ENCODE peak calls at places on chromosomes 2 and 18, in nine cellular contexts. T, N, D, E, K, M, C, X and A are unnamed samples.

GRCh38 chr2:171966268-171966667 is 33.5 kb upstream of the METAP1D start:
- DNase-seq in T (no peak), N (no peak), D (no peak), E (no peak), K (no peak), M (no peak), C (no peak), X (no peak), A (no peak)

GRCh38 chr2:192146069-192147006 is 48.4 kb downstream of the TMEFF2 start:
- DNase-seq in T (no peak), N (no peak), D (no peak), E (no peak), K (peak), M (no peak), C (peak), X (no peak), A (peak)

GRCh38 chr2:20745924-20746555 is 76.9 kb downstream of the LDAH start:
- DNase-seq in T (no peak), N (no peak), D (no peak), E (no peak), K (peak), M (no peak), C (no peak), X (no peak), A (no peak)

GRCh38 chr2:165634282-165634681 is 159.8 kb downstream of the GALNT3 start:
- DNase-seq in T (no peak), N (no peak), D (no peak), E (no peak), K (no peak), M (no peak), C (no peak), X (no peak), A (no peak)

GRCh38 chr2:58475756-58476155 is 234.6 kb upstream of the FANCL start:
- DNase-seq in T (no peak), N (no peak), D (no peak), E (no peak), K (no peak), M (no peak), C (no peak), X (no peak), A (no peak)

GRCh38 chr18:57436193-57436964 is 1.2 kb downstream of the ONECUT2 start:
- DNase-seq in T (no peak), N (no peak), D (peak), E (no peak), K (no peak), M (no peak), C (no peak), X (no peak), A (no peak)

GRCh38 chr2:170465241-170465640 is 249.9 kb upstream of the SP5 start:
- DNase-seq in T (no peak), N (no peak), D (no peak), E (no peak), K (no peak), M (no peak), C (no peak), X (no peak), A (no peak)

GRCh38 chr18:21281611-21282010 is 39.6 kb downstream of the GREB1L start:
- DNase-seq in T (no peak), N (no peak), D (no peak), E (no peak), K (no peak), M (no peak), C (no peak), X (no peak), A (no peak)

GRCh38 chr18:32803571-32803970 is 30.7 kb upstream of the KLHL14 start:
- DNase-seq in T (no peak), N (no peak), D (no peak), E (peak), K (peak), M (no peak), C (no peak), X (no peak), A (no peak)

GRCh38 chr2:9757430-9758287 is 85.6 kb upstream of the TAF1B start:
- DNase-seq in T (no peak), N (no peak), D (peak), E (no peak), K (no peak), M (no peak), C (no peak), X (no peak), A (peak)